ENCODE peak calls at places on chromosomes 11 and 22, in six cellular contexts. One of them, this sample, is unnamed.
A peak's percentile ranks its signal among the peaks of the same experiment; 100 is the strongest.

GRCh38 chr11:2175659-2176058 is 4.0 kb upstream of the TH start:
- DNase-seq in HepG2: no peak
- DNase-seq in IMR-90: peak; percentile 52
- DNase-seq in suprapubic skin: no peak
- DNase-seq in esophagus squamous epithelium: no peak
- DNase-seq in body of pancreas: peak; percentile 70
- DNase-seq in this sample: no peak

GRCh38 chr22:20748820-20749428 is 25.0 kb upstream of the SERPIND1 start:
- DNase-seq in HepG2: no peak
- DNase-seq in IMR-90: peak; percentile 52
- DNase-seq in suprapubic skin: no peak
- DNase-seq in esophagus squamous epithelium: no peak
- DNase-seq in body of pancreas: no peak
- DNase-seq in this sample: peak; percentile 22

GRCh38 chr11:75592699-75593098 is 30.6 kb downstream of the SERPINH1 start:
- DNase-seq in HepG2: no peak
- DNase-seq in IMR-90: no peak
- DNase-seq in suprapubic skin: no peak
- DNase-seq in esophagus squamous epithelium: no peak
- DNase-seq in body of pancreas: no peak
- DNase-seq in this sample: no peak

GRCh38 chr22:38868886-38869381 is 3.1 kb downstream of the CBX6 start:
- DNase-seq in HepG2: peak; percentile 64
- DNase-seq in IMR-90: peak; percentile 51
- DNase-seq in suprapubic skin: peak; percentile 90
- DNase-seq in esophagus squamous epithelium: no peak
- DNase-seq in body of pancreas: peak; percentile 82
- DNase-seq in this sample: peak; percentile 86

GRCh38 chr11:96680515-96680914 is 290.7 kb downstream of the JRKL start:
- DNase-seq in HepG2: no peak
- DNase-seq in IMR-90: no peak
- DNase-seq in suprapubic skin: no peak
- DNase-seq in esophagus squamous epithelium: no peak
- DNase-seq in body of pancreas: no peak
- DNase-seq in this sample: no peak

GRCh38 chr11:77089004-77089545 is 13.6 kb upstream of the OMP start:
- DNase-seq in HepG2: no peak
- DNase-seq in IMR-90: no peak
- DNase-seq in suprapubic skin: no peak
- DNase-seq in esophagus squamous epithelium: no peak
- DNase-seq in body of pancreas: peak; percentile 11
- DNase-seq in this sample: peak; percentile 27

GRCh38 chr11:12507391-12507790 is 130.0 kb downstream of the PARVA start:
- DNase-seq in HepG2: no peak
- DNase-seq in IMR-90: no peak
- DNase-seq in suprapubic skin: no peak
- DNase-seq in esophagus squamous epithelium: no peak
- DNase-seq in body of pancreas: no peak
- DNase-seq in this sample: no peak

GRCh38 chr11:76226626-76227025 is 20.3 kb upstream of the WNT11 start:
- DNase-seq in HepG2: no peak
- DNase-seq in IMR-90: no peak
- DNase-seq in suprapubic skin: no peak
- DNase-seq in esophagus squamous epithelium: no peak
- DNase-seq in body of pancreas: no peak
- DNase-seq in this sample: no peak

GRCh38 chr11:6232899-6233298 is 1.5 kb downstream of the FHIP1B start:
- DNase-seq in HepG2: no peak
- DNase-seq in IMR-90: no peak
- DNase-seq in suprapubic skin: no peak
- DNase-seq in esophagus squamous epithelium: no peak
- DNase-seq in body of pancreas: no peak
- DNase-seq in this sample: no peak

GRCh38 chr11:92789761-92790160 is 179.7 kb upstream of the MTNR1B start:
- DNase-seq in HepG2: no peak
- DNase-seq in IMR-90: no peak
- DNase-seq in suprapubic skin: no peak
- DNase-seq in esophagus squamous epithelium: no peak
- DNase-seq in body of pancreas: no peak
- DNase-seq in this sample: no peak

GRCh38 chr11:134837887-134838232 is 425.8 kb upstream of the B3GAT1 start:
- DNase-seq in HepG2: no peak
- DNase-seq in IMR-90: no peak
- DNase-seq in suprapubic skin: no peak
- DNase-seq in esophagus squamous epithelium: no peak
- DNase-seq in body of pancreas: no peak
- DNase-seq in this sample: no peak

GRCh38 chr11:73308003-73308962 is at the start of gene ARHGEF17:
- DNase-seq in HepG2: peak; percentile 78
- DNase-seq in IMR-90: peak; percentile 76
- DNase-seq in suprapubic skin: peak; percentile 87
- DNase-seq in esophagus squamous epithelium: no peak
- DNase-seq in body of pancreas: peak; percentile 60
- DNase-seq in this sample: peak; percentile 67

GRCh38 chr22:29710193-29710592 is 9.6 kb upstream of the CABP7 start:
- DNase-seq in HepG2: no peak
- DNase-seq in IMR-90: no peak
- DNase-seq in suprapubic skin: no peak
- DNase-seq in esophagus squamous epithelium: no peak
- DNase-seq in body of pancreas: no peak
- DNase-seq in this sample: no peak

GRCh38 chr11:2077061-2077802 is 62.0 kb downstream of the IGF2 start:
- DNase-seq in HepG2: peak; percentile 55
- DNase-seq in IMR-90: peak; percentile 65
- DNase-seq in suprapubic skin: no peak
- DNase-seq in esophagus squamous epithelium: no peak
- DNase-seq in body of pancreas: peak; percentile 19
- DNase-seq in this sample: no peak

GRCh38 chr11:61828379-61828628 is 204 bp downstream of the FADS2 start:
- DNase-seq in HepG2: no peak
- DNase-seq in IMR-90: no peak
- DNase-seq in suprapubic skin: no peak
- DNase-seq in esophagus squamous epithelium: no peak
- DNase-seq in body of pancreas: no peak
- DNase-seq in this sample: no peak

GRCh38 chr11:61828629-61829407 is 718 bp downstream of the FADS2 start:
- DNase-seq in HepG2: no peak
- DNase-seq in IMR-90: no peak
- DNase-seq in suprapubic skin: no peak
- DNase-seq in esophagus squamous epithelium: no peak
- DNase-seq in body of pancreas: peak; percentile 56
- DNase-seq in this sample: no peak

GRCh38 chr11:61826930-61827572 is 1.0 kb upstream of the FADS2 start:
- DNase-seq in HepG2: no peak
- DNase-seq in IMR-90: no peak
- DNase-seq in suprapubic skin: no peak
- DNase-seq in esophagus squamous epithelium: no peak
- DNase-seq in body of pancreas: no peak
- DNase-seq in this sample: no peak

GRCh38 chr11:61829806-61830205 is 1.7 kb downstream of the FADS2 start:
- DNase-seq in HepG2: no peak
- DNase-seq in IMR-90: no peak
- DNase-seq in suprapubic skin: no peak
- DNase-seq in esophagus squamous epithelium: no peak
- DNase-seq in body of pancreas: no peak
- DNase-seq in this sample: no peak

DNA sequence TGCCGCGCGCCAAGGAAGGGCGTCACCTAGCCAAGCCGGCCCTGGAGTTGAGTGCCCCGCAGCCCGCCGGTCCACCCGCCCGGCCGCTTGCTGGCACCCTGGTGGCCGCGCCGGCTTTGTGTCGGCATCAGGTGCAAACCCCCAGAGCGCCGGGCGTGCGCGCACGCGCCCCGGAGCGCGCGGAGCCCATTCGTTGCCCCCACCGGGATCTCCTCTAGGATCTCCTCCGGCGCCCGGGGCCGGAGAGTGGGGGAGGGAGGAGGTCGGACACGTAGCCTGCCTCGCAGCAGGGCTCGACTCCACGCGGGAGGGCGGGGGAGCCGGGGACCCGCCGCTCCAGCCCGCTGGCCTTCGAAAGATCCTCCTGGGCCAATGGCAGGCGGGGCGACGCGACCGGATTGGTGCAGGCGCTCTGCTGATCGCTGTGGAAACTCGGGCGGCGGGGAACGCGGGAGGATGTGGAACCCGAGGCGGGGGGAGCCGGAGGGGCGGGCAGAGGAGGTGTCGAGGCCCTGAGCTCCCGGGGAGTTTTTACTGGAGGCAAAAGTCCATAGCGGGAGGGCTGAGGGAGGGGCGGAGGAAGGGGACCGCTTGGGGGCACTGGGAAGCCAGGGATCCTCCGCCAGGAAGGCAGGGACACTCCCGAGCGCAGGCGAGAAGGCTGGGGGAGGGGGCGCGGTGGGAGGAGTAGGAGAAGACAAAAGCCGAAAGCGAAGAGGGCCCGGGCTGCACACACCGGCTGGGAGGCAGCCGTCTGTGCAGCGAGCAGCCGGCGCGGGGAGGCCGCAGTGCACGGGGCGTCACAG is at the start of gene FADS2:
- DNase-seq in HepG2: peak; percentile 55
- DNase-seq in IMR-90: peak; percentile 89
- DNase-seq in suprapubic skin: peak; percentile 94
- DNase-seq in esophagus squamous epithelium: peak; percentile 41
- DNase-seq in body of pancreas: peak; percentile 71
- DNase-seq in this sample: peak; percentile 86
- TF ChIP-seq POLR2A in HepG2: peak; percentile 90
- TF ChIP-seq POLR2A in IMR-90: peak; percentile 70
- TF ChIP-seq POLR2A in suprapubic skin: no peak
- TF ChIP-seq POLR2A in esophagus squamous epithelium: no peak
- TF ChIP-seq POLR2A in body of pancreas: no peak
- TF ChIP-seq POLR2A in this sample: no peak

DNA sequence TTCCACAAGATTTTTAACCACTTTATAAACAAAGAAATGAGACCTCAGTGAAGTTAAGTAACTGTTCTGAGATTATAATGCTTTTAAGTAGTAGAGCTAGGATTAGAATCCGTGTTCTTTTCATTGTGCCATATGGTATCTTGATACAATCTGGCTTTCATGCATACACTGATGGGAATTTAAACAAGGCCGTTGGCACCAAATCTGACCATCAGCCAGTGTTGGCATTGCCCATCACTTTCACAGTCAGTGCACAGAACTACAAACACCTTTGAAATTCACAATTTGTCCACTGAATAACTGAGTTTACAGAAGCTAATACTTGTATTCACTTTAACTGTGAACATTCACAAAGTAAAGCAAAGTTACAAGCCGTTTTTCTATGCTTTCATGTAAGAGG is 1228.0 kb downstream of the TBC1D22A start:
- DNase-seq in HepG2: no peak
- DNase-seq in IMR-90: no peak
- DNase-seq in suprapubic skin: no peak
- DNase-seq in esophagus squamous epithelium: no peak
- DNase-seq in body of pancreas: no peak
- DNase-seq in this sample: no peak
- H3K9me3 ChIP-seq in HepG2: peaks cover 15% of the 10 kb centered on the region
- H3K9me3 ChIP-seq in IMR-90: peaks cover 29% of the 10 kb centered on the region
- H3K9me3 ChIP-seq in suprapubic skin: peaks cover 11% of the 10 kb centered on the region
- H3K9me3 ChIP-seq in esophagus squamous epithelium: peaks cover 7% of the 10 kb centered on the region
- H3K9me3 ChIP-seq in body of pancreas: no peaks in the 10 kb centered on the region
- H3K9me3 ChIP-seq in this sample: no peaks in the 10 kb centered on the region

GRCh38 chr11:11400635-11401232 is 47.7 kb upstream of the CSNK2A3 start:
- DNase-seq in HepG2: peak; percentile 12
- DNase-seq in IMR-90: no peak
- DNase-seq in suprapubic skin: no peak
- DNase-seq in esophagus squamous epithelium: no peak
- DNase-seq in body of pancreas: no peak
- DNase-seq in this sample: no peak
- TF ChIP-seq CTCF in HepG2: peak; percentile 40
- TF ChIP-seq CTCF in IMR-90: peak; percentile 13
- TF ChIP-seq CTCF in suprapubic skin: no peak
- TF ChIP-seq CTCF in esophagus squamous epithelium: no peak
- TF ChIP-seq CTCF in body of pancreas: no peak
- TF ChIP-seq CTCF in this sample: peak; percentile 42

DNA sequence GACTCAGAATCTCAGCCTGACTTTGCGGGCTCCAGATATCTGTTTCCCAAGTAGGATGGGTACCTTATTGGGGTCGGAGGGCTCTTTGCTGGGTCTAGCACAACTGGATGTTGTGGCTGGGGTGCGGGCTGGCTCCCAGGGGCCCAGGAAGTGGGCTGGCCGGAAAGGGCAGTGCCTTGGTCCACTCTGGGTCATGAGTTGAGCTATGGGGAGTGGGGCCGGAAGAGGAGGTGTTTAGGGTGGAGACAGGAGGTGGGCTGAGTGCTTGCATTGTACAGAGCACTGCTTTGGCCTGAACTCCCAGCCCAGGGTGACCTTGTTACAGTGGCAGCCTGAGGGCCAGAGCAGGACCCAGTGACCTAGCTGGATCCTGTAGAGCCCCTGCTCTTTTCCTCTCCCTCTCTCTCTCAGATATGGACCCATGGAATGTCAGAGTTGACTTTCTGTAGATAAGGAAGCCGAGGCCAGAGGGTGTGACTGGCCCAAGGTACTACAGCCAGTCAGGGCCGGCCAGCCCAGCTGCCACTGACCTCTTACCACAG is 13.2 kb downstream of the PHLDB1 start:
- DNase-seq in HepG2: peak; percentile 90
- DNase-seq in IMR-90: no peak
- DNase-seq in suprapubic skin: no peak
- DNase-seq in esophagus squamous epithelium: no peak
- DNase-seq in body of pancreas: peak; percentile 20
- DNase-seq in this sample: no peak
- TF ChIP-seq POLR2A in HepG2: peak; percentile 89
- TF ChIP-seq POLR2A in IMR-90: peak; percentile 68
- TF ChIP-seq POLR2A in suprapubic skin: no peak
- TF ChIP-seq POLR2A in esophagus squamous epithelium: no peak
- TF ChIP-seq POLR2A in body of pancreas: no peak
- TF ChIP-seq POLR2A in this sample: no peak

DNA sequence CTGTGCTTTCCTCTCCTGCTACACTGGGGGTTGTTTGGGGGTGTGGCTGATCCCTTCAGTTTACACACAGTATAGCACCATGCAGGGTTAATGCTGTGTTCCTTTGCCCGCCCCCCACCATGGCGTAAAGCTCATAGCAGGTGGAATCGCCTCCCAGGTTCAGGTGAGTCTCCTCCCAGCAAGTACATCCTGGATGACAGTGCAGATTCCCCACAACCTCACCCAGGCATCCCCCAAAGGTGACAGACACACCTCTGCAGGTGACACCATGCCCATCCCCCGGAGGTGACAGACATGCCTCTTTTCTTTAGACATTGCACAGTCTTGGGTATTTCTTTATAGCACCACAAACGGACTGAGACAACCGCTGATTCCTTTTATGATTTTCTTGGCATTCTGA is 343.7 kb downstream of the BRD1 start:
- DNase-seq in HepG2: no peak
- DNase-seq in IMR-90: no peak
- DNase-seq in suprapubic skin: peak; percentile 28
- DNase-seq in esophagus squamous epithelium: no peak
- DNase-seq in body of pancreas: no peak
- DNase-seq in this sample: no peak
- H3K9me3 ChIP-seq in HepG2: no peaks in the 10 kb centered on the region
- H3K9me3 ChIP-seq in IMR-90: peaks cover 47% of the 10 kb centered on the region
- H3K9me3 ChIP-seq in suprapubic skin: no peaks in the 10 kb centered on the region
- H3K9me3 ChIP-seq in esophagus squamous epithelium: no peaks in the 10 kb centered on the region
- H3K9me3 ChIP-seq in body of pancreas: no peaks in the 10 kb centered on the region
- H3K9me3 ChIP-seq in this sample: no peaks in the 10 kb centered on the region

GRCh38 chr11:56140151-56140661 is at the start of gene OR8J3:
- DNase-seq in HepG2: no peak
- DNase-seq in IMR-90: no peak
- DNase-seq in suprapubic skin: no peak
- DNase-seq in esophagus squamous epithelium: no peak
- DNase-seq in body of pancreas: no peak
- DNase-seq in this sample: no peak
- TF ChIP-seq CTCF in HepG2: no peak
- TF ChIP-seq CTCF in IMR-90: no peak
- TF ChIP-seq CTCF in suprapubic skin: no peak
- TF ChIP-seq CTCF in esophagus squamous epithelium: no peak
- TF ChIP-seq CTCF in body of pancreas: no peak
- TF ChIP-seq CTCF in this sample: no peak

GRCh38 chr11:86940122-86940777 is 14.9 kb downstream of the FZD4 start:
- DNase-seq in HepG2: peak; percentile 74
- DNase-seq in IMR-90: peak; percentile 83
- DNase-seq in suprapubic skin: no peak
- DNase-seq in esophagus squamous epithelium: no peak
- DNase-seq in body of pancreas: peak; percentile 72
- DNase-seq in this sample: peak; percentile 60
- TF ChIP-seq POLR2A in HepG2: no peak
- TF ChIP-seq POLR2A in IMR-90: no peak
- TF ChIP-seq POLR2A in suprapubic skin: no peak
- TF ChIP-seq POLR2A in esophagus squamous epithelium: no peak
- TF ChIP-seq POLR2A in body of pancreas: no peak
- TF ChIP-seq POLR2A in this sample: no peak